ENCODE peak calls at places on chromosomes 7 and 10, in nine cellular contexts. S, K, U, O, V, C, F, I and J are unnamed samples.
A peak's percentile ranks its signal among the peaks of the same experiment; 100 is the strongest.

GRCh38 chr10:75180592-75180991 is 30.0 kb upstream of the VDAC2 start:
- DNase-seq in S (no peak), K (no peak), U (no peak), O (peak; percentile 63), V (no peak), C (no peak), F (no peak), I (no peak), J (no peak)

GRCh38 chr10:128976886-128977285 is 490.2 kb upstream of the MGMT start:
- DNase-seq in S (no peak), K (no peak), U (no peak), O (no peak), V (no peak), C (no peak), F (no peak), I (no peak), J (no peak)

GRCh38 chr7:15753834-15754600 is 67.5 kb upstream of the MEOX2 start:
- DNase-seq in S (no peak), K (no peak), U (no peak), O (no peak), V (no peak), C (no peak), F (no peak), I (no peak), J (no peak)

GRCh38 chr7:44158873-44159631 is 17.9 kb upstream of the MYL7 start:
- DNase-seq in S (no peak), K (no peak), U (no peak), O (no peak), V (no peak), C (no peak), F (no peak), I (no peak), J (no peak)

GRCh38 chr7:102306916-102307677 is 20.4 kb downstream of the SH2B2 start:
- DNase-seq in S (peak; percentile 43), K (peak; percentile 88), U (peak; percentile 37), O (peak; percentile 78), V (peak; percentile 52), C (no peak), F (peak; percentile 50), I (peak; percentile 40), J (peak; percentile 43)

GRCh38 chr7:35026154-35026553 is 11.1 kb downstream of the DPY19L1 start:
- DNase-seq in S (no peak), K (no peak), U (no peak), O (no peak), V (no peak), C (no peak), F (no peak), I (no peak), J (no peak)

GRCh38 chr10:48215148-48215982 is 59.1 kb downstream of the FRMPD2 start:
- DNase-seq in S (peak; percentile 41), K (no peak), U (no peak), O (peak; percentile 20), V (no peak), C (peak; percentile 78), F (no peak), I (no peak), J (no peak)

GRCh38 chr10:34223658-34224057 is 591.4 kb downstream of the PARD3 start:
- DNase-seq in S (no peak), K (no peak), U (no peak), O (no peak), V (no peak), C (no peak), F (no peak), I (no peak), J (no peak)

GRCh38 chr7:112036071-112036470 is 170.1 kb downstream of the DOCK4 start:
- DNase-seq in S (no peak), K (no peak), U (no peak), O (peak; percentile 53), V (no peak), C (no peak), F (no peak), I (no peak), J (no peak)

GRCh38 chr7:100147278-100147677 is 1.4 kb upstream of the LAMTOR4 start:
- DNase-seq in S (no peak), K (no peak), U (no peak), O (no peak), V (no peak), C (no peak), F (no peak), I (no peak), J (no peak)

GRCh38 chr7:100483101-100483727 is 513 bp upstream of the NYAP1 start:
- DNase-seq in S (peak; percentile 37), K (peak; percentile 82), U (peak; percentile 42), O (peak; percentile 16), V (no peak), C (no peak), F (peak; percentile 68), I (no peak), J (peak; percentile 71)

GRCh38 chr7:130369110-130369711 is 11.1 kb upstream of the CPA1 start:
- DNase-seq in S (no peak), K (no peak), U (no peak), O (peak; percentile 75), V (no peak), C (no peak), F (no peak), I (no peak), J (no peak)

GRCh38 chr7:26616235-26616634 is 248.2 kb downstream of the SKAP2 start:
- DNase-seq in S (no peak), K (no peak), U (no peak), O (no peak), V (no peak), C (no peak), F (no peak), I (no peak), J (no peak)

GRCh38 chr10:73827346-73828089 is 16.1 kb upstream of the NDST2 start:
- DNase-seq in S (no peak), K (no peak), U (no peak), O (no peak), V (no peak), C (no peak), F (no peak), I (no peak), J (no peak)

GRCh38 chr10:44569193-44570091 is 184.5 kb upstream of the CXCL12 start:
- DNase-seq in S (no peak), K (no peak), U (no peak), O (peak; percentile 89), V (peak; percentile 24), C (no peak), F (peak; percentile 56), I (no peak), J (no peak)

GRCh38 chr7:80361948-80362347 is 149.9 kb downstream of the GNAT3 start:
- DNase-seq in S (no peak), K (no peak), U (no peak), O (no peak), V (no peak), C (no peak), F (no peak), I (no peak), J (no peak)

DNA sequence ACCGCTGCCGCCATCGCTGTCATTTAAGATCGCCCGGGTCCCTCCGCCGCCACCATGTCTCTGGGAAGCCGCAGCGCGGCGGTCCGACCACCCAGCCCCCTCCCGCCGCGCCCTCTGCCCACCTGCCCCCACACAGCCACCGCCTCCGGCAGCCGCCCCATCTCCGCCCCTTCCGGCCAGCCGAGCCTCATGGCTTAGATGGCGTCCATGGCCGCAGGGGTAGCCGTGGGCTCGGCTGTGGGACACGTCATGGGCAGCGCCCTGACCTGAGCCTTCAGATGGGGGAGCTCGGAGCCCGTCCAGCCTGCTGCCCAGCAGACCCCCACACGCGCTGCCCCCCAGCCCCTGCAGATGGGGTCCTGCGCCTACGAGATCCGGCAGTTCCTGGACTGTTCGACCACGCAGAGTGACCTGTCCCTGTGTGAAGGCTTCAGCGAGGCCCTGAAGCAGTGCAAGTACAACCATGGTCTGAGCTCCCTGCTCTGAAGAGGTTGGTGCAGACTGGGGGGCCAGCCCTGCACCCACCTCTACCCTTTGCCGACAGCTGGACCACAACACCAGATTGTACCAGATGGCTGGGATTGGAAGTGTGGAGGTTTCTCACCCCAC is 38.0 kb upstream of the TARP start:
- DNase-seq in S (no peak), K (peak; percentile 48), U (no peak), O (no peak), V (no peak), C (no peak), F (peak; percentile 46), I (no peak), J (no peak)
- TF ChIP-seq POLR2A in S (no peak), K (peak; percentile 38), U (no peak), O (no peak), V (no peak), C (no peak), F (no peak), I (no peak), J (no peak)

GRCh38 chr7:92735707-92736106 is 100.7 kb downstream of the CDK6 start:
- DNase-seq in S (no peak), K (no peak), U (no peak), O (peak; percentile 80), V (no peak), C (no peak), F (no peak), I (no peak), J (no peak)
- TF ChIP-seq POLR2A in S (no peak), K (no peak), U (no peak), O (no peak), V (no peak), C (no peak), F (no peak), I (no peak), J (no peak)

DNA sequence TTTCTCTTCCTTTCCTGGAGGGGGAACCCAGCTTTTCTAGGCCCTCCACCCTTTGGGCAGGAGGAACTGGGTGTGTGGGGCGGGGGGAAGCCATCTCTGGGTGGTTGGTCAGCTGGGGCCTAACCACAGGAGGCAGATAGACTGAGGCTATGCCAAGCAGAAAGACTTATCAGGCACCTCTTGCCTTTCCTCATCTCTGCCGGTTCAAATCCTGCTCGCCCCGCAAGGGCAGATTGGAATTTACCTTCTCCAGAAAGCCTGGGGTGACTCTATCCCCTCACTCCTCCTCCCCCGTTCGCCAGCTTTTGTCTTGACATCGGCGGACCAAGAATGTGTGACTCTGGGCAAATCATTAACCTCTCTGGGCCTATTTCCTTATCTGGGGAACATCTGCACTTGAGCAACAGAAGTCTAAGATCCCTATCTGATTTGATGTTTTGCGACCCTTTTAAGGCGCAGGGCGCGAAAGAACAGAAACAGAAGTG is 581 bp upstream of the GARS1 start:
- DNase-seq in S (peak; percentile 9), K (peak; percentile 34), U (peak; percentile 17), O (peak; percentile 24), V (peak; percentile 39), C (no peak), F (peak; percentile 39), I (no peak), J (no peak)
- TF ChIP-seq POLR2A in S (no peak), K (no peak), U (no peak), O (no peak), V (no peak), C (no peak), F (no peak), I (no peak), J (no peak)

DNA sequence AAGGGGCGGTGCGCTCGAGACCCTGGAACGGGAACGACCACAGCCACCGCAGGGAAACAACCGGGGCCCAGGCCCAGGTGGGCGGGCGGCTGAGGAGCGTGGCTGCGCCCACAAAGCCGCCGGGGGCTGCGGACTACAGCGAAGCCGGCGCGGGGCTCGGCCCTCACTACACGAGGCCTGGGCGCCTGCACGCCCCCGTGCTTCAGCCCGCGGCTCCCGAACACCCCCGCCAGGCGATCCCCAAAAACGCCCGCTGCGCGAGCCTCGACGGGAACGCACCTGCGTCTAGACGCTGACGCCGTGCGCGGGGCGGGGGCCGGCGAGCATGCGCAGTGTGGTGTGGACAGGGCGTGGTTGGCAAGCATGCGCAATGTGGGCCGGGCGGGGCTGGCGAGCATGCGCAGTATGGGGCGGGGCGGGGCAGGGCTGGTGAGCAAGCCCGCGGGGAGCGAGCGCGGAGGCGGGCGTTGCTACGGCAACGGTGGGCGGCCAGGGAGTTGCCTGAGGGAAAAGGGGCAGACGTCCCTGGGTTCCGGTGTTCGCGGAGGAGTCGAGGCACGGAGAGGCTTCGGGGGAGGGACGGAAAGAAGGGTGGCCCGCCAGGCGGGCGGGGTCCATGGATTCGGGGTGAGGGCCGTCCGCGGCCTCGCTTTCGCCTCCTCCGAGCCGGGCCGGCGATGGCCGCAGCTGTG is at the start of gene RNF32:
- DNase-seq in S (peak; percentile 92), K (peak; percentile 89), U (peak; percentile 76), O (peak; percentile 86), V (peak; percentile 85), C (peak; percentile 95), F (peak; percentile 94), I (peak; percentile 63), J (peak; percentile 95)
- TF ChIP-seq POLR2A in S (peak; percentile 43), K (peak; percentile 89), U (peak; percentile 10), O (peak; percentile 63), V (no peak), C (no peak), F (peak; percentile 61), I (no peak), J (no peak)